ENCODE peak calls at places on chromosomes 12 and 14, in four cellular contexts. One of them, this sample, is unnamed.
A peak's percentile ranks its signal among the peaks of the same experiment; 100 is the strongest.

GRCh38 chr14:61607570-61608244 is 87.6 kb upstream of the HIF1A start:
- DNase-seq in lower lobe of right lung: no peak
- DNase-seq in left ventricle myocardium inferior: no peak
- DNase-seq in mesenchymal stem cell: no peak
- DNase-seq in this sample: no peak

GRCh38 chr12:10722905-10723866 is at the start of gene YBX3:
- DNase-seq in lower lobe of right lung: peak; percentile 90
- DNase-seq in left ventricle myocardium inferior: peak; percentile 90
- DNase-seq in mesenchymal stem cell: peak; percentile 86
- DNase-seq in this sample: peak; percentile 74

GRCh38 chr12:116066381-116067230 is 210.9 kb downstream of the MED13L start:
- DNase-seq in lower lobe of right lung: peak; percentile 65
- DNase-seq in left ventricle myocardium inferior: peak; percentile 23
- DNase-seq in mesenchymal stem cell: peak; percentile 57
- DNase-seq in this sample: peak; percentile 36

GRCh38 chr14:57189070-57189469 is 79.6 kb downstream of the EXOC5 start:
- DNase-seq in lower lobe of right lung: no peak
- DNase-seq in left ventricle myocardium inferior: no peak
- DNase-seq in mesenchymal stem cell: no peak
- DNase-seq in this sample: no peak

GRCh38 chr12:10737249-10737648 is 14.1 kb upstream of the YBX3 start:
- DNase-seq in lower lobe of right lung: no peak
- DNase-seq in left ventricle myocardium inferior: no peak
- DNase-seq in mesenchymal stem cell: no peak
- DNase-seq in this sample: no peak

GRCh38 chr14:66395300-66395699 is 90.9 kb upstream of the CCDC196 start:
- DNase-seq in lower lobe of right lung: no peak
- DNase-seq in left ventricle myocardium inferior: no peak
- DNase-seq in mesenchymal stem cell: no peak
- DNase-seq in this sample: no peak

GRCh38 chr14:54902143-54902520 is 494 bp downstream of the GCH1 start:
- DNase-seq in lower lobe of right lung: peak; percentile 88
- DNase-seq in left ventricle myocardium inferior: peak; percentile 72
- DNase-seq in mesenchymal stem cell: peak; percentile 87
- DNase-seq in this sample: peak; percentile 40

GRCh38 chr14:41377926-41378325 is 228.8 kb upstream of the LRFN5 start:
- DNase-seq in lower lobe of right lung: no peak
- DNase-seq in left ventricle myocardium inferior: no peak
- DNase-seq in mesenchymal stem cell: no peak
- DNase-seq in this sample: no peak

GRCh38 chr12:87828384-87828973 is 200.7 kb downstream of the C12orf50 start:
- DNase-seq in lower lobe of right lung: no peak
- DNase-seq in left ventricle myocardium inferior: no peak
- DNase-seq in mesenchymal stem cell: no peak
- DNase-seq in this sample: no peak

GRCh38 chr12:5395443-5396401 is 36.2 kb upstream of the NTF3 start:
- DNase-seq in lower lobe of right lung: no peak
- DNase-seq in left ventricle myocardium inferior: no peak
- DNase-seq in mesenchymal stem cell: no peak
- DNase-seq in this sample: no peak

GRCh38 chr12:108560321-108560721 is 652 bp downstream of the SART3 start:
- DNase-seq in lower lobe of right lung: no peak
- DNase-seq in left ventricle myocardium inferior: no peak
- DNase-seq in mesenchymal stem cell: peak; percentile 64
- DNase-seq in this sample: peak; percentile 56

GRCh38 chr14:82410064-82410463 is 876.4 kb upstream of the SEL1L start:
- DNase-seq in lower lobe of right lung: no peak
- DNase-seq in left ventricle myocardium inferior: no peak
- DNase-seq in mesenchymal stem cell: no peak
- DNase-seq in this sample: no peak

GRCh38 chr14:95227279-95227860 is 70.0 kb upstream of the DICER1 start:
- DNase-seq in lower lobe of right lung: no peak
- DNase-seq in left ventricle myocardium inferior: no peak
- DNase-seq in mesenchymal stem cell: no peak
- DNase-seq in this sample: peak; percentile 63

GRCh38 chr12:122830517-122831214 is 4.6 kb upstream of the HIP1R start:
- DNase-seq in lower lobe of right lung: no peak
- DNase-seq in left ventricle myocardium inferior: no peak
- DNase-seq in mesenchymal stem cell: peak; percentile 73
- DNase-seq in this sample: peak; percentile 59

GRCh38 chr14:100536721-100537700 is 50.2 kb downstream of the BEGAIN start:
- DNase-seq in lower lobe of right lung: peak; percentile 30
- DNase-seq in left ventricle myocardium inferior: peak; percentile 12
- DNase-seq in mesenchymal stem cell: no peak
- DNase-seq in this sample: no peak

GRCh38 chr12:108543642-108544041 is 17.3 kb downstream of the SART3 start:
- DNase-seq in lower lobe of right lung: no peak
- DNase-seq in left ventricle myocardium inferior: no peak
- DNase-seq in mesenchymal stem cell: no peak
- DNase-seq in this sample: no peak

GRCh38 chr14:40317690-40318089 is 885.5 kb upstream of the FBXO33 start:
- DNase-seq in lower lobe of right lung: no peak
- DNase-seq in left ventricle myocardium inferior: no peak
- DNase-seq in mesenchymal stem cell: no peak
- DNase-seq in this sample: no peak

GRCh38 chr12:129696952-129697351 is 206.9 kb downstream of the TMEM132D start:
- DNase-seq in lower lobe of right lung: no peak
- DNase-seq in left ventricle myocardium inferior: no peak
- DNase-seq in mesenchymal stem cell: no peak
- DNase-seq in this sample: peak; percentile 88

GRCh38 chr12:57342207-57342691 is 88.6 kb downstream of the R3HDM2 start:
- DNase-seq in lower lobe of right lung: peak; percentile 50
- DNase-seq in left ventricle myocardium inferior: peak; percentile 14
- DNase-seq in mesenchymal stem cell: peak; percentile 65
- DNase-seq in this sample: peak; percentile 28

GRCh38 chr12:64585085-64585484 is 25.2 kb upstream of the RASSF3 start:
- DNase-seq in lower lobe of right lung: peak; percentile 51
- DNase-seq in left ventricle myocardium inferior: no peak
- DNase-seq in mesenchymal stem cell: no peak
- DNase-seq in this sample: no peak

GRCh38 chr14:102408729-102409128 is 46.0 kb downstream of the TECPR2 start:
- DNase-seq in lower lobe of right lung: no peak
- DNase-seq in left ventricle myocardium inferior: no peak
- DNase-seq in mesenchymal stem cell: no peak
- DNase-seq in this sample: no peak

GRCh38 chr12:121784460-121784859 is 9.0 kb downstream of the RHOF start:
- DNase-seq in lower lobe of right lung: no peak
- DNase-seq in left ventricle myocardium inferior: no peak
- DNase-seq in mesenchymal stem cell: peak; percentile 83
- DNase-seq in this sample: peak; percentile 72

DNA sequence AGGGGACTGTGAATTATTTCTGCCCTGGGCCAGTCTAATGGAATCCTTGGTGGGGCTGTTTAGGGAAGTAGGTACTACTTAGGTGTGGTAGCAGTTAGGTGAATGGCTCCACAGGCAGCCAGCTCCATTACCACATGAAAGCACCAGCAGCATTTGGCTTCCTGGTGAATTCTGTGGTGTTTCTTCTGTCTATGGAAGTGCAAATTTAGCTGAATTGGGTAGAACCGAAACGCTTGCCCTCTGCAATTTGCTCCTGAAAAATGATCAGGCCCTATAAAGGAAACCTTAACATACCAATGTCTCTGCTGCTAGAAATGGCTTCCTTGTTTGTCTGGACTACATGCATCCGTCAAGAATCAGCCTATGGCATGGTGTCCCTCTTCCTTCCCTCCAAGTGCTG is 16.4 kb downstream of the FLRT2 start:
- DNase-seq in lower lobe of right lung: no peak
- DNase-seq in left ventricle myocardium inferior: no peak
- DNase-seq in mesenchymal stem cell: no peak
- DNase-seq in this sample: no peak
- H3K4me3 ChIP-seq in lower lobe of right lung: no peak overlapping the region
- H3K4me3 ChIP-seq in left ventricle myocardium inferior: no peak overlapping the region
- H3K4me3 ChIP-seq in mesenchymal stem cell: no peak overlapping the region
- H3K4me3 ChIP-seq in this sample: no peak overlapping the region

GRCh38 chr12:92444763-92445162 is 258.0 kb upstream of the PLEKHG7 start:
- DNase-seq in lower lobe of right lung: no peak
- DNase-seq in left ventricle myocardium inferior: no peak
- DNase-seq in mesenchymal stem cell: no peak
- DNase-seq in this sample: no peak
- H3K4me3 ChIP-seq in lower lobe of right lung: no peak overlapping the region
- H3K4me3 ChIP-seq in left ventricle myocardium inferior: no peak overlapping the region
- H3K4me3 ChIP-seq in mesenchymal stem cell: no peak overlapping the region
- H3K4me3 ChIP-seq in this sample: no peak overlapping the region

GRCh38 chr14:99240512-99241313 is 31.3 kb downstream of the BCL11B start:
- DNase-seq in lower lobe of right lung: peak; percentile 7
- DNase-seq in left ventricle myocardium inferior: no peak
- DNase-seq in mesenchymal stem cell: no peak
- DNase-seq in this sample: no peak

GRCh38 chr14:99242816-99243795 is 28.9 kb downstream of the BCL11B start:
- DNase-seq in lower lobe of right lung: no peak
- DNase-seq in left ventricle myocardium inferior: no peak
- DNase-seq in mesenchymal stem cell: no peak
- DNase-seq in this sample: no peak

GRCh38 chr14:99242238-99242637 is 29.8 kb downstream of the BCL11B start:
- DNase-seq in lower lobe of right lung: peak; percentile 9
- DNase-seq in left ventricle myocardium inferior: no peak
- DNase-seq in mesenchymal stem cell: no peak
- DNase-seq in this sample: no peak

GRCh38 chr14:99239661-99240092 is 32.3 kb downstream of the BCL11B start:
- DNase-seq in lower lobe of right lung: no peak
- DNase-seq in left ventricle myocardium inferior: no peak
- DNase-seq in mesenchymal stem cell: no peak
- DNase-seq in this sample: no peak

DNA sequence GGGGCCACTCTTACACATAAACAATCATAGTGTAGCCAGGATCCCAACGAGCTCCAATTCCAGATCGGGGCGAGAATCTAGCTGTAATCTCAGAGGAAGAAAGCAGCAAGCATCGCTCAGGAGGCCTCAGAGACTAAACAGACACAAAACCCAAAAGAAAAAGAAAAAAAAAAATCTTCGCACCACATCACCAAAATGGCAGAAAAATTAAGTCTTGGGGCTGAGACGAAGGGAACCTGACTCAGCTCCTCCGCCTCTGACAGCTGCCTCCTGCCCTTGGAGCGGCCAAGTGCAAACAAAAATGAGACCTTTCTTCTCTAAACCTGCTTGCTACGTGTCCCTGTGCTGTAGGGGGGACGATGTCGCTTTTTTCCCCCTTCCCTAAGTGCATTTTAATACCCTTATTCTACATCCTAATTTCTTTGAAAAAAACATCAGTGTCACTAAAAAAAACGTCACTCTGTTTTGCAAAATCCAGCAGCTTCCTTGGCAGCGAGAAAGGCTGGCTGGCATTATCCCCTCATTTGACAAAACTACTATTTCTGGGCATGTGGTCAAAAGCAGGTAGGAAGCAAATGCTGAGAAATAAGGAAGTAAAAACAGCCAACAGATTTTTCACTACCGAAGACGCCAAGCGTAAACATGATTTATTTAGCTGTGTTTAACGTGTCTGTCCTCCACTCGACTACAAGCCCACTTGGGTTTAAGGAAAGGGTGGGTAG is 30.5 kb downstream of the BCL11B start:
- DNase-seq in lower lobe of right lung: no peak
- DNase-seq in left ventricle myocardium inferior: no peak
- DNase-seq in mesenchymal stem cell: no peak
- DNase-seq in this sample: no peak
- H3K4me3 ChIP-seq in lower lobe of right lung: no peak overlapping the region
- H3K4me3 ChIP-seq in left ventricle myocardium inferior: no peak overlapping the region
- H3K4me3 ChIP-seq in mesenchymal stem cell: no peak overlapping the region
- H3K4me3 ChIP-seq in this sample: no peak overlapping the region

GRCh38 chr12:46386360-46386867 is 13.8 kb upstream of the SLC38A2 start:
- DNase-seq in lower lobe of right lung: no peak
- DNase-seq in left ventricle myocardium inferior: no peak
- DNase-seq in mesenchymal stem cell: peak; percentile 88
- DNase-seq in this sample: peak; percentile 73
- H3K4me3 ChIP-seq in lower lobe of right lung: peak overlapping the region; percentile 22
- H3K4me3 ChIP-seq in left ventricle myocardium inferior: peak overlapping the region; percentile 39
- H3K4me3 ChIP-seq in mesenchymal stem cell: no peak overlapping the region
- H3K4me3 ChIP-seq in this sample: no peak overlapping the region

This sample was measured in brain microvascular endothelial cell.